ENCODE peak calls at places on chromosome 22, in five cellular contexts. A is CD4-positive, alpha-beta T cell; W is activated naive CD8-positive, alpha-beta T cell treated with anti-CD3 and anti-CD28 coated beads for 36 hours; C is aorta; X is COR-L47. L is an unnamed sample.

GRCh38 chr22:30695351-30695762 is 683 bp downstream of the OSBP2 start:
- DNase-seq in A (peak), W (no peak), C (no peak), X (no peak), L (no peak)

GRCh38 chr22:41907436-41908401 is 7.2 kb downstream of the SHISA8 start:
- DNase-seq in A (no peak), W (no peak), C (no peak), X (no peak), L (peak)

GRCh38 chr22:37303821-37304274 is 21.5 kb downstream of the CYTH4 start:
- DNase-seq in A (no peak), W (peak), C (no peak), X (no peak), L (peak)

GRCh38 chr22:32801436-32802290 is at the start of gene TIMP3:
- DNase-seq in A (no peak), W (peak), C (peak), X (no peak), L (peak)

GRCh38 chr22:38792833-38793232 is 1.1 kb downstream of the DNAL4 start:
- DNase-seq in A (no peak), W (no peak), C (no peak), X (no peak), L (peak)

GRCh38 chr22:23910496-23911190 is 16.5 kb downstream of the MIF start:
- DNase-seq in A (no peak), W (no peak), C (no peak), X (no peak), L (no peak)

GRCh38 chr22:42321908-42322561 is 51.6 kb upstream of the TCF20 start:
- DNase-seq in A (no peak), W (no peak), C (no peak), X (peak), L (no peak)

GRCh38 chr22:39917091-39917703 is 16.3 kb downstream of the GRAP2 start:
- DNase-seq in A (no peak), W (no peak), C (no peak), X (no peak), L (no peak)

GRCh38 chr22:37485006-37485713 is 1.0 kb downstream of the MFNG start:
- DNase-seq in A (peak), W (peak), C (no peak), X (no peak), L (no peak)

GRCh38 chr22:38504731-38505594 is 1.1 kb downstream of the DDX17 start:
- DNase-seq in A (peak), W (peak), C (peak), X (peak), L (peak)

GRCh38 chr22:38239101-38239761 is 33.6 kb downstream of the TMEM184B start:
- DNase-seq in A (no peak), W (no peak), C (no peak), X (no peak), L (peak)

GRCh38 chr22:46619830-46620501 is at the start of gene GRAMD4:
- DNase-seq in A (no peak), W (no peak), C (no peak), X (no peak), L (no peak)

GRCh38 chr22:21666786-21667185 is 974 bp downstream of the PPIL2 start:
- DNase-seq in A (no peak), W (no peak), C (no peak), X (no peak), L (no peak)

GRCh38 chr22:35072939-35073338 is 7.0 kb downstream of the ISX start:
- DNase-seq in A (no peak), W (no peak), C (no peak), X (no peak), L (peak)

GRCh38 chr22:46010951-46011626 is 34.1 kb upstream of the WNT7B start:
- DNase-seq in A (no peak), W (no peak), C (peak), X (no peak), L (no peak)

GRCh38 chr22:44532466-44533025 is 34.5 kb upstream of the RTL6 start:
- DNase-seq in A (no peak), W (peak), C (no peak), X (peak), L (no peak)

GRCh38 chr22:42277988-42278776 is 7.7 kb upstream of the TCF20 start:
- DNase-seq in A (no peak), W (no peak), C (no peak), X (peak), L (no peak)

GRCh38 chr22:42692239-42693054 is 28.2 kb downstream of the A4GALT start:
- DNase-seq in A (no peak), W (no peak), C (no peak), X (no peak), L (no peak)

GRCh38 chr22:49767355-49768062 is 60.2 kb downstream of the BRD1 start:
- DNase-seq in A (peak), W (no peak), C (peak), X (no peak), L (peak)

GRCh38 chr22:43260346-43260745 is 73.4 kb upstream of the TTLL12 start:
- DNase-seq in A (no peak), W (no peak), C (no peak), X (no peak), L (no peak)